ENCODE peak calls at places on chromosome 6, in five cellular contexts. M is epithelial cell of proximal tubule; I is fibroblast of mammary gland; H is activated CD8-positive, alpha-beta T cell treated with anti-CD3 and anti-CD28 coated beads for 36 hours; N is ovary. G is an unnamed sample.

GRCh38 chr6:166195861-166196238 is 28.2 kb upstream of the TBXT start:
- DNase-seq in M (no peak), I (no peak), H (no peak), N (no peak), G (no peak)

GRCh38 chr6:56046576-56046975 is 171.2 kb upstream of the BMP5 start:
- DNase-seq in M (no peak), I (peak; percentile 46), H (no peak), N (no peak), G (peak; percentile 87)

GRCh38 chr6:125984311-125984710 is 2.0 kb upstream of the TRMT11 start:
- DNase-seq in M (no peak), I (peak; percentile 88), H (no peak), N (no peak), G (no peak)

GRCh38 chr6:157157228-157157627 is 166.1 kb downstream of the TMEM242 start:
- DNase-seq in M (no peak), I (no peak), H (no peak), N (no peak), G (no peak)

GRCh38 chr6:1611322-1611571 is 1.5 kb downstream of the FOXC1 start:
- DNase-seq in M (no peak), I (no peak), H (no peak), N (no peak), G (no peak)

GRCh38 chr6:162999575-163000285 is 272.0 kb downstream of the PACRG start:
- DNase-seq in M (no peak), I (peak; percentile 96), H (no peak), N (no peak), G (no peak)

GRCh38 chr6:56938634-56939294 is 16.1 kb upstream of the BEND6 start:
- DNase-seq in M (peak; percentile 99), I (peak; percentile 100), H (no peak), N (no peak), G (no peak)

GRCh38 chr6:80214436-80215022 is 108.1 kb downstream of the BCKDHB start:
- DNase-seq in M (peak; percentile 12), I (peak; percentile 70), H (peak; percentile 41), N (no peak), G (no peak)

GRCh38 chr6:116090251-116090650 is 10.4 kb upstream of the NT5DC1 start:
- DNase-seq in M (no peak), I (no peak), H (peak; percentile 10), N (no peak), G (no peak)

GRCh38 chr6:27157461-27158315 is 89.8 kb upstream of the PRSS16 start:
- DNase-seq in M (no peak), I (peak; percentile 83), H (peak; percentile 92), N (peak; percentile 77), G (no peak)

GRCh38 chr6:158783851-158784250 is 35.3 kb downstream of the EZR start:
- DNase-seq in M (no peak), I (no peak), H (no peak), N (no peak), G (no peak)

GRCh38 chr6:81753709-81754678 is 1.5 kb upstream of the TENT5A start:
- DNase-seq in M (no peak), I (peak; percentile 68), H (peak; percentile 91), N (peak; percentile 91), G (peak; percentile 86)

GRCh38 chr6:154614101-154614500 is 103.6 kb upstream of the CNKSR3 start:
- DNase-seq in M (no peak), I (peak; percentile 55), H (no peak), N (no peak), G (no peak)

GRCh38 chr6:33977606-33978438 is 168.1 kb downstream of the GRM4 start:
- DNase-seq in M (no peak), I (no peak), H (no peak), N (no peak), G (peak; percentile 72)

GRCh38 chr6:108002365-108003221 is 44.6 kb upstream of the SEC63 start:
- DNase-seq in M (peak; percentile 86), I (peak; percentile 29), H (no peak), N (no peak), G (no peak)

GRCh38 chr6:149493697-149494334 is 9.0 kb upstream of the ZC3H12D start:
- DNase-seq in M (no peak), I (no peak), H (no peak), N (no peak), G (no peak)

GRCh38 chr6:169247419-169247818 is 6.2 kb downstream of the THBS2 start:
- DNase-seq in M (no peak), I (no peak), H (no peak), N (no peak), G (no peak)

GRCh38 chr6:79143320-79143898 is 65.4 kb upstream of the PHIP start:
- DNase-seq in M (no peak), I (no peak), H (no peak), N (no peak), G (no peak)

GRCh38 chr6:130975325-130975724 is 87.7 kb downstream of the EPB41L2 start:
- DNase-seq in M (no peak), I (peak; percentile 59), H (no peak), N (no peak), G (no peak)

GRCh38 chr6:46128476-46128875 is 1.3 kb upstream of the ENPP4 start:
- DNase-seq in M (no peak), I (no peak), H (no peak), N (no peak), G (no peak)

GRCh38 chr6:108732101-108732870 is 115.9 kb upstream of the ARMC2 start:
- DNase-seq in M (no peak), I (peak; percentile 74), H (no peak), N (no peak), G (no peak)

GRCh38 chr6:363291-363690 is 28.3 kb upstream of the IRF4 start:
- DNase-seq in M (no peak), I (no peak), H (no peak), N (no peak), G (no peak)

GRCh38 chr6:31401403-31401802 is 2.0 kb upstream of the MICA start:
- DNase-seq in M (peak; percentile 61), I (peak; percentile 86), H (peak; percentile 17), N (peak; percentile 49), G (no peak)

GRCh38 chr6:155301867-155302266 is 12.4 kb downstream of the TFB1M start:
- DNase-seq in M (no peak), I (peak; percentile 37), H (no peak), N (no peak), G (no peak)

GRCh38 chr6:71886184-71887005 is at the start of gene RIMS1:
- DNase-seq in M (no peak), I (no peak), H (peak; percentile 6), N (peak; percentile 21), G (peak; percentile 85)

GRCh38 chr6:110595112-110595511 is 118.7 kb upstream of the SLC22A16 start:
- DNase-seq in M (no peak), I (no peak), H (no peak), N (no peak), G (no peak)

GRCh38 chr6:33628401-33628964 is 7.4 kb downstream of the ITPR3 start:
- DNase-seq in M (no peak), I (no peak), H (no peak), N (no peak), G (no peak)

GRCh38 chr6:158488065-158488464 is 71.8 kb upstream of the TMEM181 start:
- DNase-seq in M (peak; percentile 93), I (peak; percentile 98), H (peak; percentile 8), N (no peak), G (no peak)

GRCh38 chr6:26123675-26124549 is 36.7 kb downstream of the HFE start:
- DNase-seq in M (peak; percentile 100), I (peak; percentile 100), H (peak; percentile 88), N (peak; percentile 82), G (peak; percentile 90)

GRCh38 chr6:136864676-136865075 is 42.3 kb downstream of the PEX7 start:
- DNase-seq in M (no peak), I (no peak), H (no peak), N (no peak), G (no peak)

GRCh38 chr6:136862662-136863061 is 40.3 kb downstream of the PEX7 start:
- DNase-seq in M (no peak), I (no peak), H (no peak), N (no peak), G (no peak)

GRCh38 chr6:136863752-136864151 is 41.4 kb downstream of the PEX7 start:
- DNase-seq in M (no peak), I (no peak), H (no peak), N (no peak), G (no peak)

DNA sequence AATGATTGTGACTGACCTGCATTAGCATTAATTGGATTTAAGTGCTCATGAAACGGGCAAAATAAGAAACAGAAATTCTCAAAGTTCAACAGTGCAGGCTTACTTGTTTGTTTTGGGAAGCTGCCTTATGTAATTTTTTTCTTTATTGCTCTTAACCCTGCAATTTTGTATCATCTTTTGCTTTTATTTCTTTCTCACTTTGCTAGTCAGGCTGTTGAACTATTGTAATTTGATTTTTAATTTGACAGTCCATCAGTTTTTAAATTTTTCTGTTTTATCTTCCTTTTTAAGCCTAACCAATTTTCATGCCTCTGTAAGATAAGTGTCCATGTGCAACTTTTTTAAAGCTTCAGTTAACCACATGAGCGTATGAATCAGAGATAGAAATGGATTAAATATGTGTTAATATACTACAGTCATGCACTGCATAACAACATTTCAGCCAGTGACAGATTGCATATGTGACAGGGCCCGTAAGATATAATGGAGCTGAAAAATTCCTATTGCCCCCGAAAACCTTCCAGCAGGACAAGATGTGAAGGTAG is 44.6 kb downstream of the PEX7 start:
- DNase-seq in M (no peak), I (peak; percentile 24), H (no peak), N (no peak), G (no peak)
- TF ChIP-seq CTCF in M (no peak), I (no peak), H (no peak), N (no peak), G (no peak)

DNA sequence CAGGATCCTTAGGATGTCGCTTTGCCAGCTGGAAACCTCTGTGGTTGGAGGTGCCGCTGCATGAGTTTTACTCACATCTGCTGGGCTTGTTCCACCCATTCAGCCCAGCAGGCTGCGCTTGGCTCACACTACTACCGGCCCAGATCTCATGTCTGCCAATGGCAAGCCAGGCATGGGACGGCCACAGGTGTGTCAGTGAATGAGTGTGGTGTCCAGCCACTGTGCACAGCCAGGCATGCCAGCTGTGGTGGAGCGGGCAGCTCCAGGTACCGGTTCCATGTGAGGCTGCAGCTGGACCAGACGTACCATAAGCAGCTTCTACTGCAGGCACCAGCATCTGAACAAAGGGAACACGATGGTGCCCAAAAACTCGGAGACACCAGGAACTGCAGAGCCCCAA is 33.1 kb upstream of the ASF1A start:
- DNase-seq in M (no peak), I (no peak), H (no peak), N (no peak), G (no peak)
- TF ChIP-seq CTCF in M (no peak), I (no peak), H (no peak), N (no peak), G (no peak)

GRCh38 chr6:9039258-9039657 is 603.9 kb upstream of the SLC35B3 start:
- DNase-seq in M (no peak), I (no peak), H (no peak), N (no peak), G (no peak)
- TF ChIP-seq CTCF in M (peak; percentile 7), I (no peak), H (no peak), N (no peak), G (no peak)

GRCh38 chr6:37122861-37123260 is 47.1 kb upstream of the PIM1 start:
- DNase-seq in M (no peak), I (no peak), H (no peak), N (no peak), G (no peak)

GRCh38 chr6:37126961-37127360 is 43.0 kb upstream of the PIM1 start:
- DNase-seq in M (no peak), I (no peak), H (no peak), N (no peak), G (no peak)

GRCh38 chr6:37126554-37126906 is 43.4 kb upstream of the PIM1 start:
- DNase-seq in M (no peak), I (no peak), H (no peak), N (no peak), G (no peak)

GRCh38 chr6:37125779-37126553 is 44.0 kb upstream of the PIM1 start:
- DNase-seq in M (no peak), I (no peak), H (no peak), N (peak; percentile 41), G (no peak)

GRCh38 chr6:37123957-37124729 is 45.8 kb upstream of the PIM1 start:
- DNase-seq in M (no peak), I (no peak), H (no peak), N (no peak), G (no peak)
- TF ChIP-seq CTCF in M (no peak), I (no peak), H (no peak), N (no peak), G (no peak)

G was measured in osteocyte.